ENCODE peak calls at places on chromosomes 16 and 17, in six cellular contexts. A, E, C, F, M and H are unnamed samples.

GRCh38 chr17:18235743-18236256 is 10.4 kb downstream of the LLGL1 start:
- DNase-seq in A (no peak), E (no peak), C (no peak), F (no peak), M (no peak), H (no peak)

GRCh38 chr16:55645986-55646385 is 9.8 kb upstream of the SLC6A2 start:
- DNase-seq in A (no peak), E (no peak), C (no peak), F (no peak), M (no peak), H (no peak)

GRCh38 chr17:15236281-15237105 is 28.6 kb downstream of the PMP22 start:
- DNase-seq in A (no peak), E (no peak), C (no peak), F (no peak), M (no peak), H (no peak)

GRCh38 chr16:2428051-2428786 is 1.0 kb upstream of the CCNF start:
- DNase-seq in A (no peak), E (no peak), C (peak), F (no peak), M (no peak), H (peak)

GRCh38 chr16:4288148-4288921 is 15.5 kb upstream of the TFAP4 start:
- DNase-seq in A (no peak), E (no peak), C (no peak), F (no peak), M (peak), H (peak)

GRCh38 chr17:57991537-57991936 is 3.5 kb upstream of the VEZF1 start:
- DNase-seq in A (no peak), E (no peak), C (no peak), F (no peak), M (no peak), H (no peak)

GRCh38 chr17:35523296-35523695 is 14.2 kb downstream of the SLFN12L start:
- DNase-seq in A (no peak), E (no peak), C (no peak), F (no peak), M (no peak), H (no peak)

GRCh38 chr17:19671433-19671832 is 22.9 kb downstream of the ALDH3A2 start:
- DNase-seq in A (no peak), E (no peak), C (no peak), F (no peak), M (peak), H (no peak)

GRCh38 chr16:10895053-10895946 is 18.3 kb downstream of the CIITA start:
- DNase-seq in A (no peak), E (no peak), C (peak), F (peak), M (peak), H (no peak)

GRCh38 chr17:38702166-38702899 is 2.7 kb upstream of the MLLT6 start:
- DNase-seq in A (peak), E (no peak), C (no peak), F (no peak), M (peak), H (peak)

GRCh38 chr16:27547134-27547533 is 2.6 kb downstream of the GTF3C1 start:
- DNase-seq in A (no peak), E (no peak), C (no peak), F (no peak), M (no peak), H (no peak)

GRCh38 chr17:64399071-64399766 is 8.6 kb upstream of the PECAM1 start:
- DNase-seq in A (no peak), E (no peak), C (no peak), F (no peak), M (no peak), H (no peak)

GRCh38 chr16:53055603-53056527 is 1.1 kb downstream of the CHD9 start:
- DNase-seq in A (no peak), E (no peak), C (peak), F (no peak), M (peak), H (peak)

GRCh38 chr16:63530208-63530607 is 1494.0 kb upstream of the CDH8 start:
- DNase-seq in A (no peak), E (no peak), C (no peak), F (no peak), M (no peak), H (no peak)

GRCh38 chr16:67468731-67469130 is 12.2 kb downstream of the ATP6V0D1 start:
- DNase-seq in A (no peak), E (no peak), C (no peak), F (no peak), M (no peak), H (no peak)
- TF ChIP-seq YY1 in A (no peak), E (no peak), C (no peak), F (no peak), M (no peak), H (no peak)

GRCh38 chr16:84462296-84463210 is 41.9 kb downstream of the MEAK7 start:
- DNase-seq in A (no peak), E (no peak), C (no peak), F (no peak), M (no peak), H (no peak)

GRCh38 chr16:84463221-84463620 is 41.2 kb downstream of the MEAK7 start:
- DNase-seq in A (no peak), E (no peak), C (no peak), F (no peak), M (no peak), H (no peak)

GRCh38 chr16:84461029-84461415 is 43.4 kb downstream of the MEAK7 start:
- DNase-seq in A (no peak), E (no peak), C (no peak), F (no peak), M (no peak), H (no peak)

GRCh38 chr16:84460406-84461028 is 43.9 kb downstream of the MEAK7 start:
- DNase-seq in A (no peak), E (no peak), C (no peak), F (no peak), M (no peak), H (no peak)

DNA sequence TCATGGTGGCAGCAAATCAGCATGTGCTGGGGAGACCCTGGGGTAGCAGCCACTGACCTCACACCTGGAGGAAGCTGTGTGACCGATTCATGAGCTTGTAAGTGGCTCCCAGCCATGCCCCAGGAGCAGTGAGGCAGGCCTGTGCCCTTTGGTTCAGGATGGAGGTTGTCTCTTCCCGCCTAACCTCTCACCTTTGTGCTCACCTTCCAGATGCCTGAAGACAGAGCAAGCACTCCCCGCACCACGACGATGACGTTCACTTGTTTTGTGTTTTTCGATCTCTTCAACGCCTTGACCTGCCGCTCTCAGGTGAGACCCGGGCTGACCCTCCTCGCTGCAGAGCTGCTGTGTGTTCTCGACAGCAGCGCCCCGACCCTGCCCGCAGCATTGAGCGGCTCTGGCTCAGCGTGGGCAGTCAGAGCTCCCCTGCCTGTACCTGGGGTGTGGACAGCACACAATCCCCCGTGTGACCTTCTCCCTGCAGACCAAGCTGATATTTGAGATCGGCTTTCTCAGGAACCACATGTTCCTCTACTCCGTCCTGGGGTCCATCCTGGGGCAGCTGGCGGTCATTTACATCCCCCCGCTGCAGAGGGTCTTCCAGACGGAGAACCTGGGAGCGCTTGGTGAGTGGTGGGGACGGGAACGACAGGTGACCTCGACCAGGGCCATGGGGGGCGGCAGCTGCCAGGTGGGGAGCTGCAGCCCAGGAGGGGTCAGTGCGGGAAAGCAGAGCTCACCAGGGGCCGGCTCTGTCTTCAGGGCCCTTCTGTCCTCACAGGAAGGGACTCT is 42.8 kb downstream of the MEAK7 start:
- DNase-seq in A (no peak), E (no peak), C (no peak), F (no peak), M (no peak), H (no peak)
- TF ChIP-seq YY1 in A (no peak), E (no peak), C (no peak), F (no peak), M (no peak), H (no peak)

GRCh38 chr16:66159987-66160386 is 206.5 kb upstream of the CDH5 start:
- DNase-seq in A (no peak), E (no peak), C (no peak), F (no peak), M (no peak), H (no peak)
- TF ChIP-seq YY1 in A (no peak), E (no peak), C (no peak), F (no peak), M (no peak), H (no peak)

GRCh38 chr16:86565181-86565631 is 1.4 kb upstream of the FOXC2 start:
- DNase-seq in A (no peak), E (no peak), C (no peak), F (no peak), M (no peak), H (no peak)
- TF ChIP-seq YY1 in A (no peak), E (no peak), C (no peak), F (no peak), M (no peak), H (no peak)

GRCh38 chr17:31857920-31858646 is 961 bp downstream of the COPRS start:
- DNase-seq in A (no peak), E (no peak), C (no peak), F (no peak), M (no peak), H (no peak)
- TF ChIP-seq YY1 in A (no peak), E (no peak), C (no peak), F (no peak), M (no peak), H (no peak)